ENCODE peak calls at places on chromosomes 11 and 22, in eight cellular contexts. J is ureter; U is lower leg skin; C is OCI-LY7; N is adrenal gland; O is central memory CD8-positive, alpha-beta T cell; D is AG08395; M is right cardiac atrium. G is an unnamed sample.

GRCh38 chr11:102981324-102981910 is 25.9 kb upstream of the MMP13 start:
- DNase-seq in J (no peak), U (no peak), C (no peak), N (no peak), O (no peak), D (no peak), M (no peak), G (no peak)

GRCh38 chr11:117931971-117932370 is 2.8 kb upstream of the TMPRSS13 start:
- DNase-seq in J (no peak), U (peak; percentile 76), C (no peak), N (no peak), O (no peak), D (no peak), M (peak; percentile 65), G (no peak)

GRCh38 chr11:70399681-70400112 is 1.4 kb downstream of the CTTN start:
- DNase-seq in J (peak; percentile 87), U (peak; percentile 97), C (no peak), N (peak; percentile 96), O (no peak), D (peak; percentile 97), M (peak; percentile 92), G (peak; percentile 89)

GRCh38 chr11:33934450-33934849 is 42.6 kb upstream of the LMO2 start:
- DNase-seq in J (no peak), U (no peak), C (no peak), N (no peak), O (no peak), D (no peak), M (no peak), G (no peak)

GRCh38 chr11:64643927-64644326 is 52.9 kb downstream of the SLC22A12 start:
- DNase-seq in J (no peak), U (no peak), C (no peak), N (no peak), O (no peak), D (no peak), M (no peak), G (no peak)

GRCh38 chr22:30890689-30891442 is 77.7 kb downstream of the MORC2 start:
- DNase-seq in J (peak; percentile 48), U (peak; percentile 85), C (peak; percentile 22), N (peak; percentile 75), O (no peak), D (peak; percentile 60), M (no peak), G (peak; percentile 17)

GRCh38 chr11:134039726-134040385 is 29.0 kb upstream of the JAM3 start:
- DNase-seq in J (no peak), U (no peak), C (no peak), N (no peak), O (no peak), D (no peak), M (no peak), G (no peak)

GRCh38 chr11:36008576-36008975 is 64.7 kb downstream of the LDLRAD3 start:
- DNase-seq in J (no peak), U (no peak), C (no peak), N (no peak), O (no peak), D (no peak), M (no peak), G (no peak)

GRCh38 chr22:47775686-47776085 is 1013.2 kb downstream of the TBC1D22A start:
- DNase-seq in J (no peak), U (peak; percentile 36), C (no peak), N (no peak), O (no peak), D (no peak), M (no peak), G (peak; percentile 70)

GRCh38 chr11:19713221-19714092 is 820 bp downstream of the NAV2 start:
- DNase-seq in J (no peak), U (peak; percentile 87), C (no peak), N (no peak), O (no peak), D (no peak), M (peak; percentile 62), G (no peak)

GRCh38 chr11:125514336-125515101 is 18.5 kb upstream of the FEZ1 start:
- DNase-seq in J (peak; percentile 63), U (no peak), C (peak; percentile 40), N (no peak), O (peak; percentile 62), D (no peak), M (peak; percentile 57), G (peak; percentile 17)

GRCh38 chr11:73869234-73869949 is 7.3 kb downstream of the COA4 start:
- DNase-seq in J (no peak), U (no peak), C (no peak), N (peak; percentile 83), O (no peak), D (no peak), M (no peak), G (peak; percentile 42)

GRCh38 chr11:61021661-61022212 is 50.3 kb downstream of the CD6 start:
- DNase-seq in J (no peak), U (no peak), C (peak; percentile 60), N (no peak), O (peak; percentile 85), D (no peak), M (peak; percentile 63), G (peak; percentile 72)

GRCh38 chr11:129374993-129375721 is 491 bp upstream of the BARX2 start:
- DNase-seq in J (no peak), U (no peak), C (no peak), N (no peak), O (no peak), D (no peak), M (peak; percentile 58), G (peak; percentile 70)

GRCh38 chr11:2830030-2830812 is 55.4 kb downstream of the CDKN1C start:
- DNase-seq in J (no peak), U (no peak), C (no peak), N (no peak), O (no peak), D (no peak), M (peak; percentile 53), G (no peak)

GRCh38 chr22:40348025-40348658 is 1.8 kb downstream of the ADSL start:
- DNase-seq in J (no peak), U (no peak), C (peak; percentile 71), N (peak; percentile 81), O (peak; percentile 59), D (peak; percentile 77), M (peak; percentile 71), G (peak; percentile 55)

GRCh38 chr11:99383628-99384300 is 363.0 kb downstream of the CNTN5 start:
- DNase-seq in J (no peak), U (no peak), C (no peak), N (no peak), O (no peak), D (no peak), M (no peak), G (no peak)

G was measured in mucosa of gallbladder.